ENCODE peak calls at places on chromosomes 6 and 20, in nine cellular contexts. I, Z, L, J, G, Q, F, X and H are unnamed samples.

GRCh38 chr6:81750660-81751387 is 1.7 kb downstream of the TENT5A start:
- DNase-seq in I (no peak), Z (no peak), L (peak; percentile 26), J (no peak), G (no peak), Q (no peak), F (peak; percentile 68), X (peak; percentile 16), H (no peak)

GRCh38 chr6:112237644-112238043 is 16.7 kb downstream of the LAMA4 start:
- DNase-seq in I (no peak), Z (no peak), L (peak; percentile 92), J (no peak), G (peak; percentile 53), Q (no peak), F (no peak), X (no peak), H (no peak)

GRCh38 chr6:161353208-161353613 is 79.3 kb upstream of the AGPAT4 start:
- DNase-seq in I (no peak), Z (peak; percentile 39), L (no peak), J (no peak), G (no peak), Q (no peak), F (peak; percentile 13), X (peak; percentile 70), H (no peak)

GRCh38 chr6:158027590-158028285 is 46.1 kb downstream of the SYNJ2 start:
- DNase-seq in I (no peak), Z (peak; percentile 3), L (no peak), J (no peak), G (no peak), Q (no peak), F (no peak), X (no peak), H (no peak)

GRCh38 chr6:148203970-148204369 is 138.7 kb upstream of the SASH1 start:
- DNase-seq in I (no peak), Z (no peak), L (peak; percentile 98), J (peak; percentile 94), G (no peak), Q (peak; percentile 66), F (no peak), X (no peak), H (peak; percentile 72)

GRCh38 chr6:68958327-68958726 is 323.2 kb downstream of the ADGRB3 start:
- DNase-seq in I (no peak), Z (no peak), L (peak; percentile 1), J (no peak), G (no peak), Q (no peak), F (no peak), X (no peak), H (peak; percentile 16)

GRCh38 chr6:32664827-32665362 is 1.6 kb downstream of the HLA-DQB1 start:
- DNase-seq in I (no peak), Z (no peak), L (no peak), J (peak; percentile 58), G (no peak), Q (no peak), F (peak; percentile 67), X (peak; percentile 10), H (no peak)

GRCh38 chr6:168546173-168546572 is 105.2 kb downstream of the SMOC2 start:
- DNase-seq in I (no peak), Z (no peak), L (no peak), J (no peak), G (no peak), Q (no peak), F (no peak), X (no peak), H (no peak)

GRCh38 chr6:89297695-89298351 is 17.3 kb downstream of the GABRR2 start:
- DNase-seq in I (peak; percentile 87), Z (peak; percentile 64), L (peak; percentile 99), J (no peak), G (peak; percentile 97), Q (peak; percentile 80), F (peak; percentile 95), X (peak; percentile 47), H (no peak)

GRCh38 chr6:32188381-32189081 is 1.5 kb downstream of the PBX2 start:
- DNase-seq in I (no peak), Z (no peak), L (peak; percentile 22), J (no peak), G (peak; percentile 29), Q (no peak), F (no peak), X (no peak), H (no peak)

GRCh38 chr20:15610700-15611277 is 962.5 kb downstream of the KIF16B start:
- DNase-seq in I (no peak), Z (no peak), L (no peak), J (no peak), G (no peak), Q (no peak), F (no peak), X (no peak), H (no peak)

GRCh38 chr6:13407709-13408695 is 79.4 kb downstream of the GFOD1 start:
- DNase-seq in I (peak; percentile 81), Z (no peak), L (peak; percentile 93), J (no peak), G (no peak), Q (no peak), F (peak; percentile 99), X (no peak), H (no peak)

GRCh38 chr6:111925296-111925695 is 52.0 kb upstream of the FYN start:
- DNase-seq in I (no peak), Z (no peak), L (peak; percentile 85), J (no peak), G (peak; percentile 59), Q (no peak), F (peak; percentile 60), X (no peak), H (no peak)

GRCh38 chr6:145025488-145025887 is 709.8 kb downstream of the EPM2A start:
- DNase-seq in I (no peak), Z (no peak), L (no peak), J (no peak), G (no peak), Q (no peak), F (no peak), X (no peak), H (no peak)

GRCh38 chr20:41006936-41007871 is 21.4 kb upstream of the TOP1 start:
- DNase-seq in I (no peak), Z (no peak), L (no peak), J (peak; percentile 84), G (no peak), Q (no peak), F (no peak), X (no peak), H (no peak)
- H3K4me1 ChIP-seq in I (peaks cover 87% of the 10 kb centered on the region), Z (peaks cover 23% of the 10 kb centered on the region), L (peaks cover 27% of the 10 kb centered on the region), J (peaks cover 94% of the 10 kb centered on the region), G (peaks cover 76% of the 10 kb centered on the region), Q (peaks cover 53% of the 10 kb centered on the region), F (peaks cover 46% of the 10 kb centered on the region), X (no peaks in the 10 kb centered on the region), H (peaks cover 89% of the 10 kb centered on the region)

GRCh38 chr20:19285424-19285823 is 73.0 kb downstream of the SLC24A3 start:
- DNase-seq in I (no peak), Z (no peak), L (no peak), J (no peak), G (no peak), Q (no peak), F (no peak), X (no peak), H (no peak)
- H3K4me2 ChIP-seq in I (no peak overlapping the region), Z (no peak overlapping the region), L (no peak overlapping the region), J (no peak overlapping the region), G (no peak overlapping the region), Q (no peak overlapping the region), F (no peak overlapping the region), X (no peak overlapping the region), H (no peak overlapping the region)

GRCh38 chr6:16837217-16837972 is 76.1 kb upstream of the ATXN1 start:
- DNase-seq in I (no peak), Z (no peak), L (no peak), J (no peak), G (no peak), Q (no peak), F (no peak), X (no peak), H (no peak)

GRCh38 chr6:16841241-16841640 is 80.0 kb upstream of the ATXN1 start:
- DNase-seq in I (no peak), Z (no peak), L (peak; percentile 38), J (no peak), G (no peak), Q (no peak), F (peak; percentile 54), X (no peak), H (no peak)

GRCh38 chr6:16839780-16840179 is 78.5 kb upstream of the ATXN1 start:
- DNase-seq in I (no peak), Z (no peak), L (no peak), J (no peak), G (no peak), Q (no peak), F (no peak), X (no peak), H (no peak)

GRCh38 chr6:16840291-16840690 is 79.0 kb upstream of the ATXN1 start:
- DNase-seq in I (no peak), Z (no peak), L (no peak), J (no peak), G (no peak), Q (no peak), F (no peak), X (no peak), H (no peak)

DNA sequence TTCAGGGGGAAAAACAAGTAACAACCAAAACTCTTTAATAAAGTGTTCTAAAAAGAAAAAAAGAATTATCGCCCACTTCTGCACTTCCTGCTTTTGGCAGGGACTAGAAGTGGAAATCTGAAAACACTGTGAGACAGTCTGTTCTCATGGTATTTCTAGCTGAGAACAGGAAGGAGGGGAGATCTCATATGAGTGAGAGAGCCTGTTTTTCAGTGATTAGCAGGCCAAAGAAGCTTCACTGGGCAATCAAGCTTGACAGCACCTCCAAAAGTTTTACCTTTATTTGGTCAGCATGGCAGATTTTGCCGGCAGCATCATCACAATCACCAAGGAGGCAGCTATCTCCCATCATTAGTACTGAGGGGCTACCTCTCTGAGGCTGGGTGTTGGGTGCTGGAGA is 79.5 kb upstream of the ATXN1 start:
- DNase-seq in I (no peak), Z (no peak), L (no peak), J (no peak), G (no peak), Q (no peak), F (no peak), X (no peak), H (no peak)
- H2AFZ ChIP-seq in I (no peak overlapping the region), Z (no peak overlapping the region), L (peak overlapping the region; percentile 9), J (no peak overlapping the region), G (no peak overlapping the region), Q (peak overlapping the region; percentile 89), F (no peak overlapping the region), X (peak overlapping the region; percentile 4), H (no peak overlapping the region)

DNA sequence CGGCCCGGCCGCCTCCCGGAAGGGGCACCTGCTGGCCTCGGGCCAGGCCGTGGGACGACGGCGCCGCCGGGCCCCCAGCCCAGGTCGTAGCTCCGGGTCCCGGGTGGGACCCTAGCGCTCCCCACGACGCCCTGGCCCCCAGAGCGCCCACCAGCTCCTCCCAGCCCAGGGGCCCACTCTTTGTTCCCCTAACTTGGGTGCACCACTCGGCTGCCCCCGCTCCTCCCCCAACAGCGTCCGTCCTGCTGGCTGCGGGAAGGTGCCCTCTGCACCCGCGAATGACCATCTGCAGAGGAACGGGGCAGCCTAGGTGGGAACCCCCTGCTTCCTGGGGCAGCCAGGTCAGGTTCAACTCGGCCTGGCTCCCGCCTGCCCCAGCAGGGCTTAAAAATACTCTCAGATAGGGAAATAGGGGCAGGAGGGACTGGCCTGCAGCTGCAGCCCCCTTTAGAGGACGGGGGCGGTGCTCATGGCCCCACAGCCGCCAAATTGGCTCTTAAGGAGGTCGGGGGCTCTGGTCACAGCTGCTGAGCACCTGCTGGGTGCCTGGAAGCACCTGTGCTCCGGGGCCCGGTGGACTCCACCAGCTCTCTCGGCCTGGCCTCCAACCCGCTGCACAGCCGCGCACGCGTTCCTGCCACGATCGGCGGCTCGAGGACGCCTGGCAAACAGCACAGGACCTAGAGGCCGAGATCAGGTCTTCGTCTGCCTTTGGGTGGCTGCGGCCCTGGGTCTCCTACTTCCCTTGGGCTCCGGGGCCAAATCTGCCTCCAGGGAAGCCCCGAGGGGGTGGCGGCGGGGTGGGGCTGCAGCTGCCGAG is 581 bp upstream of the LAMA5 start:
- DNase-seq in I (peak; percentile 69), Z (peak; percentile 72), L (no peak), J (peak; percentile 56), G (no peak), Q (no peak), F (no peak), X (peak; percentile 73), H (peak; percentile 66)
- H3K4me1 ChIP-seq in I (peaks cover 59% of the 10 kb centered on the region), Z (peaks cover 71% of the 10 kb centered on the region), L (peaks cover 36% of the 10 kb centered on the region), J (peaks cover 26% of the 10 kb centered on the region), G (peaks cover 47% of the 10 kb centered on the region), Q (peaks cover 5% of the 10 kb centered on the region), F (peaks cover 69% of the 10 kb centered on the region), X (peaks cover 65% of the 10 kb centered on the region), H (peaks cover 52% of the 10 kb centered on the region)